ENCODE peak calls at places on chromosomes 6 and 20, in ten cellular contexts. One of them, this sample, is unnamed.

GRCh38 chr20:3074812-3075211 is 3.4 kb downstream of the OXT start:
- DNase-seq in activated T-helper 9 cell treated with anti-CD3 and anti-CD28 coated beads, Interleukin-2, amount 50 U/mL, for 16 hours: no peak
- DNase-seq in SK-N-MC: no peak
- DNase-seq in neural progenitor cell: no peak
- DNase-seq in cardiac septum: no peak
- DNase-seq in KBM-7: peak; percentile 70
- DNase-seq in ecto neural progenitor cell: no peak
- DNase-seq in adrenal gland: no peak
- DNase-seq in progenitor cell of endocrine pancreas: no peak
- DNase-seq in activated naive CD8-positive, alpha-beta T cell treated with anti-CD3 and anti-CD28 coated beads for 36 hours: no peak
- DNase-seq in this sample: no peak

GRCh38 chr20:13821876-13822275 is 37.0 kb downstream of the NDUFAF5 start:
- DNase-seq in adrenal gland: no peak
- DNase-seq in neural progenitor cell: no peak
- DNase-seq in SK-N-MC: no peak
- DNase-seq in activated T-helper 9 cell treated with anti-CD3 and anti-CD28 coated beads, Interleukin-2, amount 50 U/mL, for 16 hours: no peak
- DNase-seq in KBM-7: no peak
- DNase-seq in cardiac septum: no peak
- DNase-seq in ecto neural progenitor cell: no peak
- DNase-seq in activated naive CD8-positive, alpha-beta T cell treated with anti-CD3 and anti-CD28 coated beads for 36 hours: no peak
- DNase-seq in progenitor cell of endocrine pancreas: no peak
- DNase-seq in this sample: no peak

GRCh38 chr6:68967549-68968300 is 332.6 kb downstream of the ADGRB3 start:
- DNase-seq in neural progenitor cell: peak; percentile 83
- DNase-seq in progenitor cell of endocrine pancreas: peak; percentile 52
- DNase-seq in ecto neural progenitor cell: peak; percentile 66
- DNase-seq in activated T-helper 9 cell treated with anti-CD3 and anti-CD28 coated beads, Interleukin-2, amount 50 U/mL, for 16 hours: peak; percentile 21
- DNase-seq in activated naive CD8-positive, alpha-beta T cell treated with anti-CD3 and anti-CD28 coated beads for 36 hours: peak; percentile 32
- DNase-seq in SK-N-MC: peak; percentile 42
- DNase-seq in adrenal gland: peak; percentile 64
- DNase-seq in cardiac septum: no peak
- DNase-seq in KBM-7: peak; percentile 69
- DNase-seq in this sample: no peak

GRCh38 chr20:35511814-35512420 is 17.5 kb downstream of the C20orf173 start:
- DNase-seq in KBM-7: peak; percentile 44
- DNase-seq in ecto neural progenitor cell: no peak
- DNase-seq in cardiac septum: no peak
- DNase-seq in adrenal gland: no peak
- DNase-seq in activated naive CD8-positive, alpha-beta T cell treated with anti-CD3 and anti-CD28 coated beads for 36 hours: no peak
- DNase-seq in SK-N-MC: no peak
- DNase-seq in activated T-helper 9 cell treated with anti-CD3 and anti-CD28 coated beads, Interleukin-2, amount 50 U/mL, for 16 hours: no peak
- DNase-seq in neural progenitor cell: peak; percentile 35
- DNase-seq in progenitor cell of endocrine pancreas: no peak
- DNase-seq in this sample: no peak

GRCh38 chr20:50645253-50646068 is 45.9 kb downstream of the RIPOR3 start:
- DNase-seq in neural progenitor cell: peak; percentile 49
- DNase-seq in activated T-helper 9 cell treated with anti-CD3 and anti-CD28 coated beads, Interleukin-2, amount 50 U/mL, for 16 hours: no peak
- DNase-seq in SK-N-MC: no peak
- DNase-seq in cardiac septum: peak; percentile 78
- DNase-seq in progenitor cell of endocrine pancreas: peak; percentile 50
- DNase-seq in activated naive CD8-positive, alpha-beta T cell treated with anti-CD3 and anti-CD28 coated beads for 36 hours: no peak
- DNase-seq in KBM-7: no peak
- DNase-seq in adrenal gland: peak; percentile 86
- DNase-seq in ecto neural progenitor cell: peak; percentile 72
- DNase-seq in this sample: no peak

GRCh38 chr6:33698494-33698893 is 13.0 kb downstream of the UQCC2 start:
- DNase-seq in SK-N-MC: no peak
- DNase-seq in adrenal gland: no peak
- DNase-seq in activated naive CD8-positive, alpha-beta T cell treated with anti-CD3 and anti-CD28 coated beads for 36 hours: no peak
- DNase-seq in activated T-helper 9 cell treated with anti-CD3 and anti-CD28 coated beads, Interleukin-2, amount 50 U/mL, for 16 hours: no peak
- DNase-seq in cardiac septum: no peak
- DNase-seq in neural progenitor cell: no peak
- DNase-seq in KBM-7: no peak
- DNase-seq in ecto neural progenitor cell: no peak
- DNase-seq in progenitor cell of endocrine pancreas: no peak
- DNase-seq in this sample: no peak

GRCh38 chr20:19701449-19701848 is 56.6 kb upstream of the RIN2 start:
- DNase-seq in cardiac septum: no peak
- DNase-seq in adrenal gland: no peak
- DNase-seq in SK-N-MC: no peak
- DNase-seq in neural progenitor cell: no peak
- DNase-seq in ecto neural progenitor cell: no peak
- DNase-seq in KBM-7: peak; percentile 63
- DNase-seq in progenitor cell of endocrine pancreas: no peak
- DNase-seq in activated naive CD8-positive, alpha-beta T cell treated with anti-CD3 and anti-CD28 coated beads for 36 hours: no peak
- DNase-seq in activated T-helper 9 cell treated with anti-CD3 and anti-CD28 coated beads, Interleukin-2, amount 50 U/mL, for 16 hours: no peak
- DNase-seq in this sample: no peak

GRCh38 chr6:30352550-30352949 is 7.6 kb downstream of the RPP21 start:
- DNase-seq in activated naive CD8-positive, alpha-beta T cell treated with anti-CD3 and anti-CD28 coated beads for 36 hours: no peak
- DNase-seq in progenitor cell of endocrine pancreas: no peak
- DNase-seq in neural progenitor cell: no peak
- DNase-seq in ecto neural progenitor cell: no peak
- DNase-seq in adrenal gland: no peak
- DNase-seq in KBM-7: no peak
- DNase-seq in activated T-helper 9 cell treated with anti-CD3 and anti-CD28 coated beads, Interleukin-2, amount 50 U/mL, for 16 hours: no peak
- DNase-seq in SK-N-MC: no peak
- DNase-seq in cardiac septum: no peak
- DNase-seq in this sample: no peak

GRCh38 chr6:125510405-125510804 is 208.6 kb upstream of the HDDC2 start:
- DNase-seq in neural progenitor cell: no peak
- DNase-seq in progenitor cell of endocrine pancreas: no peak
- DNase-seq in activated naive CD8-positive, alpha-beta T cell treated with anti-CD3 and anti-CD28 coated beads for 36 hours: no peak
- DNase-seq in cardiac septum: no peak
- DNase-seq in activated T-helper 9 cell treated with anti-CD3 and anti-CD28 coated beads, Interleukin-2, amount 50 U/mL, for 16 hours: no peak
- DNase-seq in SK-N-MC: no peak
- DNase-seq in KBM-7: no peak
- DNase-seq in adrenal gland: no peak
- DNase-seq in ecto neural progenitor cell: no peak
- DNase-seq in this sample: no peak

GRCh38 chr20:6635034-6635736 is 132.3 kb upstream of the BMP2 start:
- DNase-seq in neural progenitor cell: no peak
- DNase-seq in cardiac septum: no peak
- DNase-seq in activated T-helper 9 cell treated with anti-CD3 and anti-CD28 coated beads, Interleukin-2, amount 50 U/mL, for 16 hours: no peak
- DNase-seq in adrenal gland: no peak
- DNase-seq in activated naive CD8-positive, alpha-beta T cell treated with anti-CD3 and anti-CD28 coated beads for 36 hours: no peak
- DNase-seq in progenitor cell of endocrine pancreas: no peak
- DNase-seq in KBM-7: no peak
- DNase-seq in SK-N-MC: peak; percentile 83
- DNase-seq in ecto neural progenitor cell: no peak
- DNase-seq in this sample: no peak

GRCh38 chr6:15843764-15844163 is 180.9 kb upstream of the DTNBP1 start:
- DNase-seq in activated T-helper 9 cell treated with anti-CD3 and anti-CD28 coated beads, Interleukin-2, amount 50 U/mL, for 16 hours: no peak
- DNase-seq in activated naive CD8-positive, alpha-beta T cell treated with anti-CD3 and anti-CD28 coated beads for 36 hours: no peak
- DNase-seq in neural progenitor cell: no peak
- DNase-seq in cardiac septum: no peak
- DNase-seq in adrenal gland: no peak
- DNase-seq in KBM-7: no peak
- DNase-seq in SK-N-MC: no peak
- DNase-seq in progenitor cell of endocrine pancreas: no peak
- DNase-seq in ecto neural progenitor cell: no peak
- DNase-seq in this sample: no peak

GRCh38 chr6:52305948-52306767 is 21.6 kb upstream of the MCM3 start:
- DNase-seq in ecto neural progenitor cell: no peak
- DNase-seq in activated T-helper 9 cell treated with anti-CD3 and anti-CD28 coated beads, Interleukin-2, amount 50 U/mL, for 16 hours: no peak
- DNase-seq in activated naive CD8-positive, alpha-beta T cell treated with anti-CD3 and anti-CD28 coated beads for 36 hours: no peak
- DNase-seq in SK-N-MC: no peak
- DNase-seq in adrenal gland: no peak
- DNase-seq in cardiac septum: no peak
- DNase-seq in KBM-7: peak; percentile 25
- DNase-seq in progenitor cell of endocrine pancreas: no peak
- DNase-seq in neural progenitor cell: no peak
- DNase-seq in this sample: no peak

GRCh38 chr6:96832780-96833179 is 4.5 kb downstream of the GPR63 start:
- DNase-seq in progenitor cell of endocrine pancreas: no peak
- DNase-seq in neural progenitor cell: no peak
- DNase-seq in activated naive CD8-positive, alpha-beta T cell treated with anti-CD3 and anti-CD28 coated beads for 36 hours: no peak
- DNase-seq in activated T-helper 9 cell treated with anti-CD3 and anti-CD28 coated beads, Interleukin-2, amount 50 U/mL, for 16 hours: no peak
- DNase-seq in ecto neural progenitor cell: no peak
- DNase-seq in cardiac septum: no peak
- DNase-seq in adrenal gland: no peak
- DNase-seq in SK-N-MC: no peak
- DNase-seq in KBM-7: no peak
- DNase-seq in this sample: no peak

GRCh38 chr6:167219967-167220512 is 62.3 kb upstream of the GPR31 start:
- DNase-seq in activated T-helper 9 cell treated with anti-CD3 and anti-CD28 coated beads, Interleukin-2, amount 50 U/mL, for 16 hours: no peak
- DNase-seq in activated naive CD8-positive, alpha-beta T cell treated with anti-CD3 and anti-CD28 coated beads for 36 hours: no peak
- DNase-seq in adrenal gland: no peak
- DNase-seq in neural progenitor cell: no peak
- DNase-seq in cardiac septum: peak; percentile 74
- DNase-seq in KBM-7: no peak
- DNase-seq in SK-N-MC: no peak
- DNase-seq in ecto neural progenitor cell: no peak
- DNase-seq in progenitor cell of endocrine pancreas: no peak
- DNase-seq in this sample: no peak

GRCh38 chr6:157994126-157994795 is 12.6 kb downstream of the SYNJ2 start:
- DNase-seq in SK-N-MC: no peak
- DNase-seq in activated T-helper 9 cell treated with anti-CD3 and anti-CD28 coated beads, Interleukin-2, amount 50 U/mL, for 16 hours: no peak
- DNase-seq in activated naive CD8-positive, alpha-beta T cell treated with anti-CD3 and anti-CD28 coated beads for 36 hours: no peak
- DNase-seq in ecto neural progenitor cell: peak; percentile 34
- DNase-seq in progenitor cell of endocrine pancreas: no peak
- DNase-seq in adrenal gland: no peak
- DNase-seq in neural progenitor cell: no peak
- DNase-seq in cardiac septum: peak; percentile 15
- DNase-seq in KBM-7: no peak
- DNase-seq in this sample: no peak

GRCh38 chr6:53651149-53651763 is 14.3 kb downstream of the KLHL31 start:
- DNase-seq in progenitor cell of endocrine pancreas: peak; percentile 20
- DNase-seq in cardiac septum: no peak
- DNase-seq in SK-N-MC: peak; percentile 72
- DNase-seq in neural progenitor cell: peak; percentile 81
- DNase-seq in adrenal gland: peak; percentile 69
- DNase-seq in ecto neural progenitor cell: peak; percentile 56
- DNase-seq in KBM-7: peak; percentile 79
- DNase-seq in activated naive CD8-positive, alpha-beta T cell treated with anti-CD3 and anti-CD28 coated beads for 36 hours: peak; percentile 64
- DNase-seq in activated T-helper 9 cell treated with anti-CD3 and anti-CD28 coated beads, Interleukin-2, amount 50 U/mL, for 16 hours: peak; percentile 51
- DNase-seq in this sample: peak; percentile 45

GRCh38 chr6:101517632-101518031 is 124.1 kb downstream of the GRIK2 start:
- DNase-seq in adrenal gland: no peak
- DNase-seq in SK-N-MC: no peak
- DNase-seq in ecto neural progenitor cell: no peak
- DNase-seq in progenitor cell of endocrine pancreas: no peak
- DNase-seq in cardiac septum: no peak
- DNase-seq in KBM-7: no peak
- DNase-seq in activated T-helper 9 cell treated with anti-CD3 and anti-CD28 coated beads, Interleukin-2, amount 50 U/mL, for 16 hours: no peak
- DNase-seq in neural progenitor cell: no peak
- DNase-seq in activated naive CD8-positive, alpha-beta T cell treated with anti-CD3 and anti-CD28 coated beads for 36 hours: no peak
- DNase-seq in this sample: no peak

GRCh38 chr6:95366414-95366813 is 210.9 kb upstream of the MANEA start:
- DNase-seq in ecto neural progenitor cell: no peak
- DNase-seq in activated T-helper 9 cell treated with anti-CD3 and anti-CD28 coated beads, Interleukin-2, amount 50 U/mL, for 16 hours: no peak
- DNase-seq in activated naive CD8-positive, alpha-beta T cell treated with anti-CD3 and anti-CD28 coated beads for 36 hours: no peak
- DNase-seq in SK-N-MC: no peak
- DNase-seq in cardiac septum: no peak
- DNase-seq in progenitor cell of endocrine pancreas: no peak
- DNase-seq in KBM-7: no peak
- DNase-seq in neural progenitor cell: no peak
- DNase-seq in adrenal gland: no peak
- DNase-seq in this sample: no peak

GRCh38 chr20:21234816-21235215 is 68.3 kb upstream of the XRN2 start:
- DNase-seq in KBM-7: no peak
- DNase-seq in progenitor cell of endocrine pancreas: no peak
- DNase-seq in adrenal gland: no peak
- DNase-seq in cardiac septum: no peak
- DNase-seq in neural progenitor cell: peak; percentile 74
- DNase-seq in ecto neural progenitor cell: no peak
- DNase-seq in activated T-helper 9 cell treated with anti-CD3 and anti-CD28 coated beads, Interleukin-2, amount 50 U/mL, for 16 hours: no peak
- DNase-seq in activated naive CD8-positive, alpha-beta T cell treated with anti-CD3 and anti-CD28 coated beads for 36 hours: no peak
- DNase-seq in SK-N-MC: no peak
- DNase-seq in this sample: no peak

GRCh38 chr6:18307006-18307405 is 42.7 kb upstream of the DEK start:
- DNase-seq in adrenal gland: no peak
- DNase-seq in SK-N-MC: no peak
- DNase-seq in KBM-7: no peak
- DNase-seq in progenitor cell of endocrine pancreas: no peak
- DNase-seq in cardiac septum: no peak
- DNase-seq in ecto neural progenitor cell: no peak
- DNase-seq in neural progenitor cell: no peak
- DNase-seq in activated T-helper 9 cell treated with anti-CD3 and anti-CD28 coated beads, Interleukin-2, amount 50 U/mL, for 16 hours: no peak
- DNase-seq in activated naive CD8-positive, alpha-beta T cell treated with anti-CD3 and anti-CD28 coated beads for 36 hours: no peak
- DNase-seq in this sample: no peak

GRCh38 chr20:14712302-14712739 is 374.9 kb upstream of the FLRT3 start:
- DNase-seq in activated naive CD8-positive, alpha-beta T cell treated with anti-CD3 and anti-CD28 coated beads for 36 hours: no peak
- DNase-seq in progenitor cell of endocrine pancreas: no peak
- DNase-seq in adrenal gland: no peak
- DNase-seq in activated T-helper 9 cell treated with anti-CD3 and anti-CD28 coated beads, Interleukin-2, amount 50 U/mL, for 16 hours: no peak
- DNase-seq in KBM-7: no peak
- DNase-seq in ecto neural progenitor cell: no peak
- DNase-seq in neural progenitor cell: peak; percentile 41
- DNase-seq in SK-N-MC: no peak
- DNase-seq in cardiac septum: no peak
- DNase-seq in this sample: no peak

GRCh38 chr6:139569561-139569960 is 195.1 kb upstream of the CITED2 start:
- DNase-seq in KBM-7: no peak
- DNase-seq in progenitor cell of endocrine pancreas: no peak
- DNase-seq in adrenal gland: no peak
- DNase-seq in ecto neural progenitor cell: no peak
- DNase-seq in SK-N-MC: no peak
- DNase-seq in activated naive CD8-positive, alpha-beta T cell treated with anti-CD3 and anti-CD28 coated beads for 36 hours: no peak
- DNase-seq in cardiac septum: no peak
- DNase-seq in activated T-helper 9 cell treated with anti-CD3 and anti-CD28 coated beads, Interleukin-2, amount 50 U/mL, for 16 hours: no peak
- DNase-seq in neural progenitor cell: no peak
- DNase-seq in this sample: no peak

GRCh38 chr20:45970646-45971424 is 1.2 kb downstream of the ZNF335 start:
- DNase-seq in activated naive CD8-positive, alpha-beta T cell treated with anti-CD3 and anti-CD28 coated beads for 36 hours: peak; percentile 33
- DNase-seq in cardiac septum: no peak
- DNase-seq in activated T-helper 9 cell treated with anti-CD3 and anti-CD28 coated beads, Interleukin-2, amount 50 U/mL, for 16 hours: no peak
- DNase-seq in SK-N-MC: no peak
- DNase-seq in progenitor cell of endocrine pancreas: no peak
- DNase-seq in KBM-7: no peak
- DNase-seq in neural progenitor cell: peak; percentile 30
- DNase-seq in ecto neural progenitor cell: no peak
- DNase-seq in adrenal gland: peak; percentile 48
- DNase-seq in this sample: no peak

This sample was measured in T-helper 22 cell.